ENCODE peak calls at places on chromosomes 3 and 15, in four cellular contexts. J is hepatocyte, H is neural crest cell, O is right atrium auricular region. I is an unnamed sample.
A peak's percentile ranks its signal among the peaks of the same experiment; 100 is the strongest.

GRCh38 chr3:128965818-128966217 is 28.1 kb downstream of the CFAP92 start:
- DNase-seq in J (no peak), O (no peak), H (no peak), I (no peak)

GRCh38 chr3:63199606-63200005 is 78.5 kb upstream of the SYNPR start:
- DNase-seq in O (no peak), H (no peak), J (no peak), I (no peak)

GRCh38 chr3:86782271-86782670 is 208.7 kb downstream of the VGLL3 start:
- DNase-seq in O (no peak), J (no peak), H (no peak), I (no peak)

GRCh38 chr15:95259965-95260364 is 1028.6 kb downstream of the MCTP2 start:
- DNase-seq in O (no peak), J (no peak), H (peak; percentile 3), I (no peak)

GRCh38 chr3:55476515-55476914 is 10.6 kb downstream of the WNT5A start:
- DNase-seq in H (no peak), J (no peak), O (no peak), I (no peak)

GRCh38 chr3:33064929-33065328 is 32.0 kb downstream of the GLB1 start:
- DNase-seq in O (no peak), H (no peak), J (no peak), I (no peak)

GRCh38 chr3:19427417-19428149 is 279.3 kb downstream of the KCNH8 start:
- DNase-seq in H (no peak), O (no peak), J (no peak), I (no peak)

GRCh38 chr15:74631935-74632560 is 16.4 kb downstream of the CLK3 start:
- DNase-seq in O (no peak), J (peak; percentile 82), H (peak; percentile 77), I (no peak)

GRCh38 chr3:37243811-37244748 is 69.7 kb upstream of the LRRFIP2 start:
- DNase-seq in H (peak; percentile 42), O (peak; percentile 92), J (peak; percentile 88), I (peak; percentile 43)

GRCh38 chr3:176927985-176928931 is 269.0 kb downstream of the TBL1XR1 start:
- DNase-seq in H (no peak), O (no peak), J (no peak), I (no peak)

GRCh38 chr3:13617981-13618380 is 69.1 kb downstream of the FBLN2 start:
- DNase-seq in J (no peak), O (no peak), H (no peak), I (no peak)

GRCh38 chr3:175431396-175431795 is 572.3 kb downstream of the NAALADL2 start:
- DNase-seq in O (no peak), H (no peak), J (peak; percentile 56), I (no peak)

GRCh38 chr3:150733936-150734794 is 28.8 kb downstream of the SIAH2 start:
- DNase-seq in O (no peak), J (no peak), H (no peak), I (no peak)

GRCh38 chr3:80350771-80351170 is 583.0 kb upstream of the ROBO1 start:
- DNase-seq in J (no peak), H (no peak), O (no peak), I (no peak)

GRCh38 chr3:149273096-149273751 is 51.6 kb upstream of the CP start:
- DNase-seq in O (no peak), J (peak; percentile 88), H (peak; percentile 29), I (no peak)

GRCh38 chr3:122880624-122881023 is 85.8 kb downstream of the SLC49A4 start:
- DNase-seq in J (peak; percentile 77), H (no peak), O (no peak), I (no peak)
- TF ChIP-seq CTCF in J (no peak), H (no peak), O (no peak), I (no peak)

GRCh38 chr3:144636833-144637232 is 665.2 kb downstream of the DIPK2A start:
- DNase-seq in H (no peak), O (no peak), J (peak; percentile 62), I (no peak)
- TF ChIP-seq CTCF in H (peak; percentile 39), O (no peak), J (no peak), I (no peak)

GRCh38 chr15:43219929-43220886 is 610 bp downstream of the EPB42 start:
- DNase-seq in H (no peak), J (no peak), O (no peak), I (no peak)

GRCh38 chr15:43214592-43215295 is 6.1 kb downstream of the EPB42 start:
- DNase-seq in O (no peak), H (no peak), J (no peak), I (no peak)

GRCh38 chr15:43220991-43221403 is at the start of gene EPB42:
- DNase-seq in O (no peak), J (no peak), H (no peak), I (no peak)

GRCh38 chr15:43215961-43216360 is 4.9 kb downstream of the EPB42 start:
- DNase-seq in O (no peak), H (no peak), J (no peak), I (no peak)

DNA sequence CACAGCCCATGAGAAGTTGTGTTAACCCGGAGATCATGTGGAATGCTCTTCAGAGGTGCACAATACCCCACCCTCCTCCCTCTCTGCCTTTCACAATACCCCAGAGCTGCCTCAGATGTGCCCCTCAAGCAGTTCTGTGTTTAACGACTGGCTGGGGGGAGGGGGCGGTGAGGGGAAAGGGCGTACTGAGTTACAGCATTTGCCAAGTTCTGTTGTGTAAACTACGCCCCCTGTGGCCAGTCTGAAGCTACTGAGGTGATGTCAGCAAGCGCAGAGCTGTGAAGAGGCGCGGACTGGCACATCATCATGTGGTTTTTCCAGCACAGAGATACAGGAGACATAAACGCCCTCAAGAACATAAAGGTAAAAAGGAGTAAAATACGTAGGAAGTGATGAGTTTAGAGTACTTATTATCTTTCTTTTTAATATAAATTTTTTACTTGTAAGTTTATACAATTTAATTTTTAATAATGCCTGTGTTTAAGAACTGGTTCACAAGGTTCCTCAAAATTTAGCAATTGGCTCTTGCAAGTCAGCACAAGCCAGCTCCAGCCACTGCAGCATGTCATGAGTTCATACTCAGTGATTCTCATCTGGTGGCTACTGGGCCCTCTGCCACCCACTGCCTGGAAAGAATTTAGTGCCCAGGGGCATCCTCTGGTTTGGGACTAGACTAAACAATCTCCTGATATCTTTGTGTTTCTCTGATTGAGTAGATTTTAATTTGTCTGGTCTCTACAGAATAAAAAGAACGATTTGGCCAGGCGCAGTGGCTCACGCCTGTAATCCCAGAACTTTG is 1.7 kb downstream of the EPB42 start:
- DNase-seq in J (peak; percentile 47), H (peak; percentile 25), O (no peak), I (no peak)
- TF ChIP-seq CTCF in J (peak; percentile 38), H (peak; percentile 45), O (no peak), I (peak; percentile 38)

DNA sequence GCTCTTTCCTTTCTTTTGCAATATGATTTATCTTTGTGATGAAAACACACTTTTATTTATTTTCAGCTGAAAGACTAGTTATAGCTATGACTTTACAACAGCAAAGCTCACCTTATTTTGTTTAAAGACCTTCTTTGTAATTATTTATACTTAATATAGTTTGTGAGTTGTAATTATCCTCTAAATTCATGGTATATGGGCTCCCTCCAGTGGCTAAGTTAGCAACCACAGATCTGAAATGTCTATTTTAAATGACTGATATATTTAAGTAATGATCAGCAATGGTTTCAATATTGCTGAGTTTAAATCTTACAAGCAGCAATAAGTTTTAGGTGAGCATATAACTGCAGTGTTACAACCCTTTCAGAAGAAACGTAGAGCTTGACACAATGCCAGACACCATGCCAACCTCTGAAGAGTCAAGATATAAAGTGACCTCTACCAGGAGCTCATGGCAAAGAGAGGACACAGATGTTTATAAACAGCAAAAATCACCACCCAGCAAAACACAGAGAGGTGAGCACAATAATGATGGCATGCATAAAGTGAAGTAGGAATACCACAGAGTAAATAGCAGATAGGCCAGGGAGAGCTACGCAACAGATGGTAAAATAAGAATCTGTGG is 143.6 kb upstream of the ZNF385D start:
- DNase-seq in H (peak; percentile 3), J (peak; percentile 20), O (no peak), I (no peak)
- TF ChIP-seq CTCF in H (peak; percentile 91), J (peak; percentile 82), O (peak; percentile 60), I (peak; percentile 62)

GRCh38 chr3:107402214-107402613 is 25.0 kb downstream of the CCDC54 start:
- DNase-seq in J (no peak), H (no peak), O (no peak), I (no peak)

GRCh38 chr3:107407355-107407754 is 30.1 kb downstream of the CCDC54 start:
- DNase-seq in O (no peak), J (no peak), H (no peak), I (no peak)

GRCh38 chr3:107408513-107408912 is 31.3 kb downstream of the CCDC54 start:
- DNase-seq in H (no peak), J (no peak), O (no peak), I (no peak)

GRCh38 chr3:107409365-107409764 is 32.1 kb downstream of the CCDC54 start:
- DNase-seq in J (no peak), H (no peak), O (no peak), I (no peak)

GRCh38 chr3:107404727-107405519 is 27.7 kb downstream of the CCDC54 start:
- DNase-seq in H (no peak), J (no peak), O (no peak), I (no peak)
- TF ChIP-seq CTCF in H (no peak), J (no peak), O (no peak), I (no peak)

GRCh38 chr15:46170326-46170725 is 535.5 kb downstream of the SQOR start:
- DNase-seq in J (no peak), H (no peak), O (no peak), I (no peak)

GRCh38 chr15:46166750-46167149 is 531.9 kb downstream of the SQOR start:
- DNase-seq in O (no peak), J (no peak), H (no peak), I (no peak)
- TF ChIP-seq CTCF in O (no peak), J (no peak), H (no peak), I (peak; percentile 29)